ENCODE peak calls at places on chromosomes 4 and X, in eight cellular contexts. One of them, this sample, is unnamed.

GRCh38 chrX:66553973-66554372 is 84.9 kb downstream of the EDA2R start:
- DNase-seq in dorsolateral prefrontal cortex: no peak
- DNase-seq in GM23338: no peak
- DNase-seq in heart left ventricle: no peak
- DNase-seq in ovary: no peak
- DNase-seq in fibroblast of mammary gland: no peak
- DNase-seq in right lobe of liver: no peak
- DNase-seq in WERI-Rb-1: no peak
- DNase-seq in this sample: no peak

GRCh38 chrX:15607067-15607466 is 6.3 kb upstream of the ACE2 start:
- DNase-seq in dorsolateral prefrontal cortex: no peak
- DNase-seq in GM23338: no peak
- DNase-seq in heart left ventricle: no peak
- DNase-seq in ovary: no peak
- DNase-seq in fibroblast of mammary gland: no peak
- DNase-seq in right lobe of liver: no peak
- DNase-seq in WERI-Rb-1: no peak
- DNase-seq in this sample: no peak

GRCh38 chr4:123017636-123018390 is 95.4 kb upstream of the NUDT6 start:
- DNase-seq in dorsolateral prefrontal cortex: no peak
- DNase-seq in GM23338: no peak
- DNase-seq in heart left ventricle: no peak
- DNase-seq in ovary: no peak
- DNase-seq in fibroblast of mammary gland: peak; percentile 51
- DNase-seq in right lobe of liver: no peak
- DNase-seq in WERI-Rb-1: no peak
- DNase-seq in this sample: peak; percentile 34

GRCh38 chrX:43087825-43088224 is 309.9 kb upstream of the PPP1R2C start:
- DNase-seq in dorsolateral prefrontal cortex: no peak
- DNase-seq in GM23338: no peak
- DNase-seq in heart left ventricle: no peak
- DNase-seq in ovary: no peak
- DNase-seq in fibroblast of mammary gland: no peak
- DNase-seq in right lobe of liver: no peak
- DNase-seq in WERI-Rb-1: no peak
- DNase-seq in this sample: no peak

GRCh38 chr4:116020141-116020722 is 906.8 kb upstream of the NDST4 start:
- DNase-seq in dorsolateral prefrontal cortex: no peak
- DNase-seq in GM23338: peak; percentile 6
- DNase-seq in heart left ventricle: no peak
- DNase-seq in ovary: no peak
- DNase-seq in fibroblast of mammary gland: no peak
- DNase-seq in right lobe of liver: no peak
- DNase-seq in WERI-Rb-1: no peak
- DNase-seq in this sample: peak; percentile 32

GRCh38 chr4:29081230-29081955 is 1638.8 kb upstream of the PCDH7 start:
- DNase-seq in dorsolateral prefrontal cortex: no peak
- DNase-seq in GM23338: peak; percentile 6
- DNase-seq in heart left ventricle: no peak
- DNase-seq in ovary: no peak
- DNase-seq in fibroblast of mammary gland: peak; percentile 19
- DNase-seq in right lobe of liver: no peak
- DNase-seq in WERI-Rb-1: no peak
- DNase-seq in this sample: peak; percentile 7

GRCh38 chr4:142656178-142656577 is 189.9 kb downstream of the INPP4B start:
- DNase-seq in dorsolateral prefrontal cortex: no peak
- DNase-seq in GM23338: peak; percentile 54
- DNase-seq in heart left ventricle: no peak
- DNase-seq in ovary: no peak
- DNase-seq in fibroblast of mammary gland: peak; percentile 15
- DNase-seq in right lobe of liver: no peak
- DNase-seq in WERI-Rb-1: no peak
- DNase-seq in this sample: peak; percentile 20

GRCh38 chr4:25406081-25406692 is 29.1 kb downstream of the ANAPC4 start:
- DNase-seq in dorsolateral prefrontal cortex: no peak
- DNase-seq in GM23338: no peak
- DNase-seq in heart left ventricle: no peak
- DNase-seq in ovary: no peak
- DNase-seq in fibroblast of mammary gland: peak; percentile 56
- DNase-seq in right lobe of liver: no peak
- DNase-seq in WERI-Rb-1: no peak
- DNase-seq in this sample: no peak

GRCh38 chr4:76260571-76260970 is 9.1 kb downstream of the FAM47E start:
- DNase-seq in dorsolateral prefrontal cortex: no peak
- DNase-seq in GM23338: no peak
- DNase-seq in heart left ventricle: no peak
- DNase-seq in ovary: no peak
- DNase-seq in fibroblast of mammary gland: no peak
- DNase-seq in right lobe of liver: no peak
- DNase-seq in WERI-Rb-1: no peak
- DNase-seq in this sample: no peak

GRCh38 chrX:82041034-82041433 is 839.1 kb downstream of the SH3BGRL start:
- DNase-seq in dorsolateral prefrontal cortex: no peak
- DNase-seq in GM23338: no peak
- DNase-seq in heart left ventricle: no peak
- DNase-seq in ovary: no peak
- DNase-seq in fibroblast of mammary gland: no peak
- DNase-seq in right lobe of liver: no peak
- DNase-seq in WERI-Rb-1: no peak
- DNase-seq in this sample: no peak

GRCh38 chr4:164441131-164441530 is 312.8 kb upstream of the SMIM31 start:
- DNase-seq in dorsolateral prefrontal cortex: no peak
- DNase-seq in GM23338: no peak
- DNase-seq in heart left ventricle: no peak
- DNase-seq in ovary: no peak
- DNase-seq in fibroblast of mammary gland: no peak
- DNase-seq in right lobe of liver: no peak
- DNase-seq in WERI-Rb-1: no peak
- DNase-seq in this sample: no peak

GRCh38 chr4:3389186-3389878 is 52.4 kb upstream of the HGFAC start:
- DNase-seq in dorsolateral prefrontal cortex: no peak
- DNase-seq in GM23338: no peak
- DNase-seq in heart left ventricle: peak; percentile 25
- DNase-seq in ovary: no peak
- DNase-seq in fibroblast of mammary gland: no peak
- DNase-seq in right lobe of liver: no peak
- DNase-seq in WERI-Rb-1: no peak
- DNase-seq in this sample: no peak

GRCh38 chr4:54550415-54551171 is 107.2 kb upstream of the KIT start:
- DNase-seq in dorsolateral prefrontal cortex: no peak
- DNase-seq in GM23338: peak; percentile 36
- DNase-seq in heart left ventricle: no peak
- DNase-seq in ovary: peak; percentile 17
- DNase-seq in fibroblast of mammary gland: peak; percentile 27
- DNase-seq in right lobe of liver: no peak
- DNase-seq in WERI-Rb-1: no peak
- DNase-seq in this sample: peak; percentile 49

GRCh38 chr4:139794158-139794954 is 128.7 kb downstream of the MGST2 start:
- DNase-seq in dorsolateral prefrontal cortex: no peak
- DNase-seq in GM23338: no peak
- DNase-seq in heart left ventricle: no peak
- DNase-seq in ovary: no peak
- DNase-seq in fibroblast of mammary gland: peak; percentile 82
- DNase-seq in right lobe of liver: no peak
- DNase-seq in WERI-Rb-1: no peak
- DNase-seq in this sample: no peak

GRCh38 chr4:73573794-73574528 is 46.3 kb downstream of the RASSF6 start:
- DNase-seq in dorsolateral prefrontal cortex: no peak
- DNase-seq in GM23338: peak; percentile 96
- DNase-seq in heart left ventricle: no peak
- DNase-seq in ovary: peak; percentile 66
- DNase-seq in fibroblast of mammary gland: peak; percentile 87
- DNase-seq in right lobe of liver: peak; percentile 63
- DNase-seq in WERI-Rb-1: peak; percentile 77
- DNase-seq in this sample: peak; percentile 83

GRCh38 chr4:127533028-127533700 is 99.6 kb upstream of the INTU start:
- DNase-seq in dorsolateral prefrontal cortex: no peak
- DNase-seq in GM23338: no peak
- DNase-seq in heart left ventricle: no peak
- DNase-seq in ovary: peak; percentile 50
- DNase-seq in fibroblast of mammary gland: peak; percentile 64
- DNase-seq in right lobe of liver: peak; percentile 80
- DNase-seq in WERI-Rb-1: no peak
- DNase-seq in this sample: no peak

GRCh38 chr4:173119818-173120217 is 48.8 kb upstream of the GALNT7 start:
- DNase-seq in dorsolateral prefrontal cortex: no peak
- DNase-seq in GM23338: no peak
- DNase-seq in heart left ventricle: no peak
- DNase-seq in ovary: no peak
- DNase-seq in fibroblast of mammary gland: peak; percentile 33
- DNase-seq in right lobe of liver: no peak
- DNase-seq in WERI-Rb-1: no peak
- DNase-seq in this sample: peak; percentile 79

GRCh38 chr4:128676095-128676494 is 133.4 kb upstream of the JADE1 start:
- DNase-seq in dorsolateral prefrontal cortex: no peak
- DNase-seq in GM23338: no peak
- DNase-seq in heart left ventricle: no peak
- DNase-seq in ovary: no peak
- DNase-seq in fibroblast of mammary gland: no peak
- DNase-seq in right lobe of liver: no peak
- DNase-seq in WERI-Rb-1: no peak
- DNase-seq in this sample: no peak

GRCh38 chrX:829145-829544 is 198.6 kb downstream of the SHOX start:
- DNase-seq in dorsolateral prefrontal cortex: no peak
- DNase-seq in GM23338: no peak
- DNase-seq in heart left ventricle: no peak
- DNase-seq in ovary: no peak
- DNase-seq in fibroblast of mammary gland: no peak
- DNase-seq in right lobe of liver: no peak
- DNase-seq in WERI-Rb-1: no peak
- DNase-seq in this sample: no peak

GRCh38 chr4:53233396-53233795 is 132.5 kb downstream of the SCFD2 start:
- DNase-seq in dorsolateral prefrontal cortex: no peak
- DNase-seq in GM23338: no peak
- DNase-seq in heart left ventricle: no peak
- DNase-seq in ovary: no peak
- DNase-seq in fibroblast of mammary gland: peak; percentile 46
- DNase-seq in right lobe of liver: no peak
- DNase-seq in WERI-Rb-1: no peak
- DNase-seq in this sample: no peak

GRCh38 chr4:67764183-67764582 is 10.0 kb upstream of the GNRHR start:
- DNase-seq in dorsolateral prefrontal cortex: no peak
- DNase-seq in GM23338: no peak
- DNase-seq in heart left ventricle: no peak
- DNase-seq in ovary: no peak
- DNase-seq in fibroblast of mammary gland: no peak
- DNase-seq in right lobe of liver: no peak
- DNase-seq in WERI-Rb-1: no peak
- DNase-seq in this sample: no peak

GRCh38 chrX:8755116-8755515 is 23.2 kb upstream of the ANOS1 start:
- DNase-seq in dorsolateral prefrontal cortex: no peak
- DNase-seq in GM23338: peak; percentile 73
- DNase-seq in heart left ventricle: no peak
- DNase-seq in ovary: no peak
- DNase-seq in fibroblast of mammary gland: no peak
- DNase-seq in right lobe of liver: no peak
- DNase-seq in WERI-Rb-1: peak; percentile 42
- DNase-seq in this sample: no peak
- TF ChIP-seq CTCF in dorsolateral prefrontal cortex: no peak
- TF ChIP-seq CTCF in GM23338: peak; percentile 63
- TF ChIP-seq CTCF in heart left ventricle: no peak
- TF ChIP-seq CTCF in ovary: no peak
- TF ChIP-seq CTCF in fibroblast of mammary gland: no peak
- TF ChIP-seq CTCF in right lobe of liver: peak; percentile 20
- TF ChIP-seq CTCF in WERI-Rb-1: peak; percentile 63
- TF ChIP-seq CTCF in this sample: peak; percentile 12

DNA sequence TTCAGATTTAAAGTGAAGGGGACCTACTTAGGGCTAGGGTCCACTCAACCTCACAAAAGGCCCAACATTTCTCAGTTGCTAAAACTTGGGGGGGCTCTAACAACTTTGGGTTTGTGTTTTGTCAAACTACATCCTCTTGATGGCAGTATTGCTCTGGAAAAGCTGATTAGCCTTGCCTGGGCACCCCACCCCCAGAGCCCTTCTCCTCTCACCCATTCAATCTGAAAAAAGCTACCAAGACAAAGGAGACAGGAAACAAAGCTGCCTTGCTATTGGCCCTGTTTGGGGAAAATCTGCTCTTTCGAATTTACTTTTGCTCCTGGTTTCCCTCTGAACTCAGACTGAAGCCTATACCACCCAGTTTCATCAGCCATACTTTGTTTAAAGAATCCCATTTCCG is 195.2 kb upstream of the STK26 start:
- DNase-seq in dorsolateral prefrontal cortex: no peak
- DNase-seq in GM23338: peak; percentile 77
- DNase-seq in heart left ventricle: no peak
- DNase-seq in ovary: no peak
- DNase-seq in fibroblast of mammary gland: no peak
- DNase-seq in right lobe of liver: no peak
- DNase-seq in WERI-Rb-1: peak; percentile 70
- DNase-seq in this sample: peak; percentile 39
- H3K4me3 ChIP-seq in dorsolateral prefrontal cortex: no peak overlapping the region
- H3K4me3 ChIP-seq in GM23338: peak overlapping the region; percentile 74
- H3K4me3 ChIP-seq in heart left ventricle: no peak overlapping the region
- H3K4me3 ChIP-seq in ovary: no peak overlapping the region
- H3K4me3 ChIP-seq in fibroblast of mammary gland: no peak overlapping the region
- H3K4me3 ChIP-seq in right lobe of liver: no peak overlapping the region
- H3K4me3 ChIP-seq in WERI-Rb-1: no peak overlapping the region
- H3K4me3 ChIP-seq in this sample: no peak overlapping the region

GRCh38 chrX:39261446-39262147 is 460.3 kb downstream of the MID1IP1 start:
- DNase-seq in dorsolateral prefrontal cortex: no peak
- DNase-seq in GM23338: peak; percentile 60
- DNase-seq in heart left ventricle: no peak
- DNase-seq in ovary: no peak
- DNase-seq in fibroblast of mammary gland: peak; percentile 68
- DNase-seq in right lobe of liver: no peak
- DNase-seq in WERI-Rb-1: peak; percentile 47
- DNase-seq in this sample: peak; percentile 67
- TF ChIP-seq CTCF in dorsolateral prefrontal cortex: peak; percentile 61
- TF ChIP-seq CTCF in GM23338: peak; percentile 63
- TF ChIP-seq CTCF in heart left ventricle: peak; percentile 60
- TF ChIP-seq CTCF in ovary: no peak
- TF ChIP-seq CTCF in fibroblast of mammary gland: peak; percentile 55
- TF ChIP-seq CTCF in right lobe of liver: peak; percentile 61
- TF ChIP-seq CTCF in WERI-Rb-1: peak; percentile 67
- TF ChIP-seq CTCF in this sample: peak; percentile 45

GRCh38 chrX:147405764-147406163 is 506.0 kb upstream of the FMR1 start:
- DNase-seq in dorsolateral prefrontal cortex: no peak
- DNase-seq in GM23338: no peak
- DNase-seq in heart left ventricle: no peak
- DNase-seq in ovary: no peak
- DNase-seq in fibroblast of mammary gland: no peak
- DNase-seq in right lobe of liver: no peak
- DNase-seq in WERI-Rb-1: no peak
- DNase-seq in this sample: no peak

DNA sequence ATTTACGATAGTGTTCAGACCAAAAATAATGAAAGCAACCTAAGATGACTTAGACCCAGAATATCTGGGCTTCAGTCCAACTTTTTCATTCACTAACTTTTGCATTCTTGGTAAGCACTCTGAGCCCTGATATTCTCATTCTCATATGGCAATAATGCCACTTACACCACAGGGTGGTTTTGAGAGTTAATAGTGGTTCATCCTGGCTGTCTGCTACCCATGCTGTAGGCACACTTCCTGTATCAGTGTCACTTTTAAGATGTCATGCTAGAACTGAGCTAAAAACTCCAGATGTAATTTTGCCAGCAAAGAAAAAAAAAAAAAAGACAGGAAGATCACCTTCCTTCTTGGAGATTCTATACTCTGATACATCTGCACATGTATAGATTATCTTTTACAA is 508.6 kb upstream of the FMR1 start:
- DNase-seq in dorsolateral prefrontal cortex: no peak
- DNase-seq in GM23338: no peak
- DNase-seq in heart left ventricle: no peak
- DNase-seq in ovary: no peak
- DNase-seq in fibroblast of mammary gland: no peak
- DNase-seq in right lobe of liver: no peak
- DNase-seq in WERI-Rb-1: no peak
- DNase-seq in this sample: no peak
- H3K4me3 ChIP-seq in dorsolateral prefrontal cortex: no peak overlapping the region
- H3K4me3 ChIP-seq in GM23338: no peak overlapping the region
- H3K4me3 ChIP-seq in heart left ventricle: no peak overlapping the region
- H3K4me3 ChIP-seq in ovary: no peak overlapping the region
- H3K4me3 ChIP-seq in fibroblast of mammary gland: no peak overlapping the region
- H3K4me3 ChIP-seq in right lobe of liver: no peak overlapping the region
- H3K4me3 ChIP-seq in WERI-Rb-1: no peak overlapping the region
- H3K4me3 ChIP-seq in this sample: no peak overlapping the region